ENCODE peak calls at places on chromosome 17, in ten cellular contexts. D, N, O, E, A, P, C, M, U and Q are unnamed samples.

GRCh38 chr17:55159251-55159650 is 105.5 kb upstream of the HLF start:
- DNase-seq in P (no peak), O (no peak), E (no peak), M (no peak), U (no peak), C (no peak), A (no peak), N (no peak), D (no peak), Q (no peak)

GRCh38 chr17:15184872-15185624 is 80.1 kb downstream of the PMP22 start:
- DNase-seq in D (no peak), O (no peak), A (no peak), P (no peak), U (no peak), E (no peak), N (no peak), C (no peak), M (no peak), Q (no peak)

GRCh38 chr17:78538033-78538776 is 39.0 kb downstream of the DNAH17 start:
- DNase-seq in C (no peak), A (no peak), O (no peak), D (no peak), N (no peak), P (no peak), M (no peak), E (no peak), U (no peak), Q (no peak)

GRCh38 chr17:41555105-41555887 is 16.6 kb downstream of the KRT9 start:
- DNase-seq in N (no peak), O (no peak), U (no peak), E (no peak), A (no peak), C (no peak), M (no peak), D (no peak), P (no peak), Q (no peak)

GRCh38 chr17:68200689-68201424 is 47.0 kb upstream of the AMZ2 start:
- DNase-seq in N (peak; percentile 88), A (peak; percentile 77), M (peak; percentile 65), D (peak; percentile 49), P (peak; percentile 75), U (peak; percentile 63), C (no peak), E (peak; percentile 61), O (peak; percentile 28), Q (peak; percentile 82)

GRCh38 chr17:1492249-1493206 is at the start of gene MYO1C:
- DNase-seq in M (no peak), C (no peak), N (no peak), P (no peak), E (no peak), U (no peak), A (no peak), D (no peak), O (no peak), Q (no peak)

GRCh38 chr17:37752482-37752881 is 7.6 kb upstream of the HNF1B start:
- DNase-seq in A (peak; percentile 62), D (no peak), E (no peak), O (no peak), U (no peak), N (no peak), C (no peak), P (peak; percentile 61), M (no peak), Q (no peak)

GRCh38 chr17:66506641-66507040 is 204.2 kb downstream of the PRKCA start:
- DNase-seq in A (no peak), C (no peak), O (no peak), M (no peak), E (no peak), P (no peak), U (no peak), N (no peak), D (no peak), Q (no peak)

GRCh38 chr17:16313159-16314090 is 39.8 kb downstream of the CENPV start:
- DNase-seq in N (no peak), D (no peak), O (no peak), E (no peak), A (no peak), C (no peak), M (no peak), U (no peak), P (no peak), Q (no peak)

GRCh38 chr17:58337126-58337599 is 8.6 kb upstream of the TSPOAP1 start:
- DNase-seq in P (no peak), A (no peak), U (no peak), E (no peak), D (no peak), N (no peak), M (no peak), O (no peak), C (no peak), Q (peak; percentile 73)

GRCh38 chr17:56737741-56738161 is 96.0 kb downstream of the C17orf67 start:
- DNase-seq in N (no peak), M (no peak), C (no peak), E (no peak), P (no peak), U (no peak), A (no peak), D (no peak), O (no peak), Q (peak; percentile 71)

GRCh38 chr17:81831957-81832607 is 1.0 kb downstream of the MCRIP1 start:
- DNase-seq in A (no peak), O (peak; percentile 71), E (no peak), N (peak; percentile 71), D (no peak), P (peak; percentile 57), C (no peak), M (peak; percentile 43), U (no peak), Q (peak; percentile 59)

GRCh38 chr17:43908111-43908721 is 880 bp upstream of the MPP2 start:
- DNase-seq in E (peak; percentile 47), D (no peak), U (peak; percentile 12), N (peak; percentile 90), M (peak; percentile 32), A (no peak), O (no peak), C (peak; percentile 75), P (peak; percentile 90), Q (no peak)

GRCh38 chr17:10156579-10157488 is 41.6 kb downstream of the GAS7 start:
- DNase-seq in O (peak; percentile 70), P (no peak), D (no peak), E (peak; percentile 40), U (no peak), M (no peak), A (no peak), N (peak; percentile 77), C (no peak), Q (peak; percentile 87)

GRCh38 chr17:16962804-16963203 is 9.1 kb downstream of the TNFRSF13B start:
- DNase-seq in E (no peak), M (no peak), C (no peak), U (no peak), O (no peak), N (no peak), D (no peak), A (no peak), P (no peak), Q (no peak)

GRCh38 chr17:48871551-48872351 is 20.8 kb upstream of the ATP5MC1 start:
- DNase-seq in A (no peak), P (no peak), N (no peak), M (no peak), E (no peak), U (no peak), D (no peak), C (no peak), O (no peak), Q (no peak)

GRCh38 chr17:18109935-18110334 is 1.4 kb downstream of the MYO15A start:
- DNase-seq in U (no peak), O (no peak), M (no peak), N (no peak), P (no peak), D (no peak), C (no peak), A (no peak), E (no peak), Q (no peak)

GRCh38 chr17:81490599-81490992 is 22.0 kb downstream of the ACTG1 start:
- DNase-seq in N (no peak), C (no peak), M (no peak), P (no peak), A (no peak), E (no peak), U (no peak), D (no peak), O (no peak), Q (no peak)

GRCh38 chr17:55480907-55481306 is 30.3 kb downstream of the SMIM36 start:
- DNase-seq in C (no peak), E (no peak), M (no peak), D (no peak), N (no peak), A (no peak), U (no peak), P (no peak), O (no peak), Q (no peak)

GRCh38 chr17:59707182-59707970 is at the start of the genes PTRH2 and VMP1:
- DNase-seq in E (peak; percentile 93), P (peak; percentile 97), U (peak; percentile 80), O (peak; percentile 98), N (peak; percentile 99), A (peak; percentile 97), D (peak; percentile 71), C (peak; percentile 93), M (peak; percentile 90), Q (peak; percentile 96)

GRCh38 chr17:61465550-61466237 is 13.5 kb downstream of the TBX4 start:
- DNase-seq in N (no peak), M (no peak), D (no peak), C (no peak), E (no peak), U (no peak), P (no peak), A (no peak), O (no peak), Q (no peak)

GRCh38 chr17:38868095-38868967 is 1.5 kb upstream of the LASP1 start:
- DNase-seq in M (no peak), P (peak; percentile 61), D (no peak), E (peak; percentile 44), U (no peak), N (peak; percentile 88), C (no peak), A (no peak), O (no peak), Q (no peak)

GRCh38 chr17:19502517-19502916 is 31.1 kb upstream of the SLC47A1 start:
- DNase-seq in A (no peak), E (no peak), M (peak; percentile 10), D (no peak), N (no peak), C (no peak), U (no peak), P (no peak), O (no peak), Q (no peak)

GRCh38 chr17:29368926-29369325 is 21.2 kb upstream of the TAOK1 start:
- DNase-seq in D (no peak), O (no peak), P (no peak), U (no peak), M (no peak), E (no peak), A (no peak), C (no peak), N (no peak), Q (no peak)

GRCh38 chr17:70544307-70544706 is 375.0 kb downstream of the KCNJ2 start:
- DNase-seq in M (no peak), N (no peak), P (no peak), A (no peak), D (no peak), U (no peak), C (no peak), O (no peak), E (no peak), Q (no peak)

GRCh38 chr17:58302171-58302918 is 21.6 kb upstream of the MPO start:
- DNase-seq in E (peak; percentile 45), M (no peak), U (no peak), O (no peak), N (no peak), C (no peak), P (no peak), A (no peak), D (no peak), Q (no peak)

GRCh38 chr17:6061290-6061689 is 8.9 kb upstream of the WSCD1 start:
- DNase-seq in D (no peak), E (no peak), N (peak; percentile 81), A (no peak), U (no peak), C (no peak), M (no peak), O (no peak), P (peak; percentile 26), Q (no peak)

GRCh38 chr17:47119746-47120520 is 69.2 kb downstream of the CDC27 start:
- DNase-seq in P (peak; percentile 60), E (no peak), U (no peak), A (no peak), D (no peak), M (no peak), C (no peak), N (no peak), O (no peak), Q (no peak)